ENCODE peak calls at places on chromosomes 13 and 19, in five cellular contexts. V, C, A, L and W are unnamed samples.
A peak's percentile ranks its signal among the peaks of the same experiment; 100 is the strongest.

GRCh38 chr19:10553943-10554381 is 10.3 kb downstream of the ATG4D start:
- DNase-seq in C (no peak), V (no peak), L (no peak), A (no peak), W (no peak)

GRCh38 chr19:12872255-12872654 is 9.0 kb downstream of the DNASE2 start:
- DNase-seq in L (no peak), C (no peak), A (no peak), V (no peak), W (no peak)

GRCh38 chr13:28001049-28001448 is 12.6 kb upstream of the URAD start:
- DNase-seq in V (no peak), C (no peak), L (no peak), A (no peak), W (no peak)

GRCh38 chr13:43242040-43242439 is 218.7 kb downstream of the DNAJC15 start:
- DNase-seq in A (no peak), V (no peak), L (no peak), C (no peak), W (no peak)

GRCh38 chr19:35868823-35869326 is 501 bp downstream of the APLP1 start:
- DNase-seq in C (no peak), L (no peak), A (no peak), V (no peak), W (no peak)

GRCh38 chr19:53552001-53552721 is 14.2 kb downstream of the ZNF331 start:
- DNase-seq in A (no peak), V (no peak), C (no peak), L (no peak), W (no peak)

GRCh38 chr13:73018336-73018735 is 40.5 kb upstream of the KLF5 start:
- DNase-seq in A (no peak), C (no peak), L (no peak), V (peak; percentile 35), W (no peak)

GRCh38 chr13:52399037-52399436 is 6.9 kb downstream of the THSD1 start:
- DNase-seq in A (no peak), C (no peak), L (no peak), V (no peak), W (no peak)

GRCh38 chr19:11549386-11549953 is 9.6 kb downstream of the ELOF1 start:
- DNase-seq in L (no peak), V (no peak), A (no peak), C (no peak), W (no peak)

GRCh38 chr13:74115138-74115537 is 19.1 kb downstream of the KLF12 start:
- DNase-seq in A (peak; percentile 41), C (no peak), L (no peak), V (no peak), W (no peak)

GRCh38 chr19:46049597-46049996 is 8.8 kb upstream of the IGFL4 start:
- DNase-seq in C (no peak), V (no peak), A (no peak), L (no peak), W (no peak)

GRCh38 chr19:49127674-49128544 is 8.6 kb downstream of the PPFIA3 start:
- DNase-seq in A (peak; percentile 98), L (peak; percentile 99), V (peak; percentile 99), C (peak; percentile 92), W (peak; percentile 99)

GRCh38 chr19:3784607-3785463 is 1.3 kb downstream of the MATK start:
- DNase-seq in A (no peak), V (no peak), C (no peak), L (peak; percentile 61), W (peak; percentile 20)

GRCh38 chr13:87128006-87128405 is 543.2 kb upstream of the SLITRK5 start:
- DNase-seq in C (no peak), A (peak; percentile 59), V (no peak), L (no peak), W (peak; percentile 68)

GRCh38 chr13:87777395-87777794 is 106.2 kb downstream of the SLITRK5 start:
- DNase-seq in L (no peak), C (no peak), V (peak; percentile 26), A (no peak), W (peak; percentile 23)

GRCh38 chr19:29546583-29547190 is 20.9 kb downstream of the VSTM2B start:
- DNase-seq in L (peak; percentile 61), A (no peak), V (no peak), C (no peak), W (no peak)

GRCh38 chr13:114088863-114089262 is 43.6 kb downstream of the RASA3 start:
- DNase-seq in V (no peak), C (no peak), L (peak; percentile 4), A (no peak), W (no peak)

GRCh38 chr13:75904012-75904411 is 267.9 kb downstream of the LMO7 start:
- DNase-seq in C (no peak), V (no peak), A (no peak), L (no peak), W (no peak)

GRCh38 chr13:51158923-51159322 is 47.8 kb upstream of the C13orf42 start:
- DNase-seq in A (peak; percentile 26), C (no peak), V (no peak), L (no peak), W (peak; percentile 11)

GRCh38 chr13:106561551-106562170 is 6.3 kb downstream of the ARGLU1 start:
- DNase-seq in C (no peak), A (peak; percentile 47), V (no peak), L (no peak), W (no peak)

GRCh38 chr13:94716016-94716415 is 3.7 kb upstream of the SOX21 start:
- DNase-seq in V (no peak), L (no peak), C (no peak), A (peak; percentile 19), W (no peak)

GRCh38 chr19:58007285-58007684 is 4.7 kb upstream of the ZNF606 start:
- DNase-seq in L (no peak), C (no peak), V (peak; percentile 42), A (no peak), W (no peak)

GRCh38 chr13:113050856-113051431 is 54.6 kb upstream of the F7 start:
- DNase-seq in V (no peak), A (no peak), C (no peak), L (peak; percentile 62), W (no peak)

GRCh38 chr19:55526216-55527196 is 10.4 kb downstream of the SBK2 start:
- DNase-seq in L (peak; percentile 82), V (peak; percentile 95), A (peak; percentile 85), C (no peak), W (peak; percentile 75)

GRCh38 chr13:36713842-36714241 is 40.0 kb downstream of the SERTM1 start:
- DNase-seq in C (no peak), L (no peak), V (no peak), A (no peak), W (no peak)

GRCh38 chr13:93535256-93535655 is 308.6 kb downstream of the GPC6 start:
- DNase-seq in V (peak; percentile 2), A (peak; percentile 41), C (no peak), L (no peak), W (peak; percentile 8)

GRCh38 chr19:57241181-57241580 is 749 bp downstream of the ZNF805 start:
- DNase-seq in L (no peak), A (peak; percentile 51), V (peak; percentile 9), C (no peak), W (peak; percentile 12)

GRCh38 chr13:21071015-21071414 is 9.6 kb upstream of the LATS2 start:
- DNase-seq in C (no peak), V (no peak), L (no peak), A (peak; percentile 32), W (peak; percentile 19)

GRCh38 chr13:98507060-98507797 is 69.7 kb downstream of the STK24 start:
- DNase-seq in A (peak; percentile 79), C (no peak), V (peak; percentile 32), L (peak; percentile 92), W (peak; percentile 78)

GRCh38 chr13:114021464-114022308 is 47.8 kb upstream of the C13orf46 start:
- DNase-seq in L (no peak), C (no peak), A (no peak), V (no peak), W (no peak)

GRCh38 chr19:45200614-45201013 is 22.0 kb downstream of the BLOC1S3 start:
- DNase-seq in V (peak; percentile 74), L (no peak), C (no peak), A (peak; percentile 75), W (peak; percentile 55)

GRCh38 chr19:42465827-42466280 is 23.1 kb upstream of the CXCL17 start:
- DNase-seq in C (no peak), V (no peak), L (no peak), A (no peak), W (no peak)
- TF ChIP-seq CTCF in C (no peak), V (no peak), L (no peak), A (no peak), W (no peak)

DNA sequence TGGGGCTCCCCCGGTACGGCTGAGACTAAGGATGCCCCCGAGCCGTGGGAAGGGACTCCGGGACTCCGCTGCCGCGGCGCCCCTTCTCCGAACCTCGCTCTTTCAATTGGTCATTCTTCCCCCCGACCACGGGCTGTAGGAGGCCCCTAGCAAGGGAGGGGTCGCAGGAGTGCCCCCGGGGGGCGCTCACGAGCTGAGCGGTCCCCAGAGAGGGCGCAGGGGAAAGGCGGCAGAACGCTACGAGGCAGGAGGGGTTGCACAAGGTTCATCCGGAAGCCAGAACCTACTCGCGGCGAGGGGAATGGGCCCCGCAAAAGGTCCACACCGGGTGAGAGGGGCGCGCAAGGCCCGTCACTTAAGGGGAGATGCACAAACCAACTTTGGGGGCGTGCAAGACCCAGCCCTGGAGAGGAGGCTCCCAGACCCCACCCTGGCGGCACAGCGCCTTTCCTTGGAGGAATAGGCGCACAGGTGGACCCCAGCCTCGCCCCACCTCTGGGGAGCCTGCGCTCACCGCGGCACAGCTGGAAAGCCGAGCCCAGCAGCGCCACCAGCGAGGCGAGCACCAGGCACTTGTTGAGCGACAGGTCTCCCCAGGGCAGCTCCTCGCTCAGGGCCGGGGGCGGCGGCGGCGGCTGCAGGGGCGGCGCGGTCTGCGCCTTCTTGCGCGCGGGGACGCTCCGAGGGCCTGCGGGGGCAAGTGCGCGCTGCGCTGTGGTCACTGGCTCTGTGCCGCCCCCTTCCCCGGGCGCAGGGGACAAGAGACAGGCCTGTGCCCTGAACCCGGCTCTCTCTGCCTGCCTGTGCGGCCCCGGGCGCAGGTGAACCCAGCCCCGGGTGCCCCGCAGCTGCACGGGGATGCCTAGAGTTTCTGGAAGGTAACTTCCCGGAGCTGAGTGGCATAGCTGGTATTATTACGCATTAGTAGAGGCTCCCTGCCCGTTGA is 2.8 kb downstream of the JSRP1 start:
- DNase-seq in L (peak; percentile 74), V (no peak), A (no peak), C (no peak), W (no peak)
- TF ChIP-seq CTCF in L (no peak), V (no peak), A (no peak), C (no peak), W (no peak)

DNA sequence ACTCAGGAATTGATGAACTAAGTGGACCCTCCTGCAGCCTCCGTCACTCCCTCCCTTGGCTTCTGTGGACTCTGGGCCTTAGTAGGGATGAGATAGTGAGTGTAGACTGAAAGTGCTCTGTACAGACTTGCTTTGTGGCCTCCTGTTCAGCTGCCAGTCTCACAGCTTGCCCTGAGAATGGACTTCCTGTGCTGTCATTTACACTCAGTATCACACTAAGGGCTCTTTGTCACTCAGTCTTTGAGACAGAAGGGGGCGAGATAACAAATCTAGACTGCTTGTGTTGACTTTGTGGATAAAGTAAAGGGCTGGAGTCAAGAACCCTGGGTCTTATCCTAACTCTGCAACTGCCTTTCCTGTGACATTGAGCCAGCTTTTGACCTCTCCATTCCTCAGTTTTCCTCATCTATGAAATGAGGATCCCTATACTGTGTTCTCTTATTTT is 21.0 kb upstream of the SPRY2 start:
- DNase-seq in A (no peak), L (no peak), C (no peak), V (peak; percentile 17), W (no peak)
- TF ChIP-seq CTCF in A (no peak), L (no peak), C (no peak), V (no peak), W (no peak)

DNA sequence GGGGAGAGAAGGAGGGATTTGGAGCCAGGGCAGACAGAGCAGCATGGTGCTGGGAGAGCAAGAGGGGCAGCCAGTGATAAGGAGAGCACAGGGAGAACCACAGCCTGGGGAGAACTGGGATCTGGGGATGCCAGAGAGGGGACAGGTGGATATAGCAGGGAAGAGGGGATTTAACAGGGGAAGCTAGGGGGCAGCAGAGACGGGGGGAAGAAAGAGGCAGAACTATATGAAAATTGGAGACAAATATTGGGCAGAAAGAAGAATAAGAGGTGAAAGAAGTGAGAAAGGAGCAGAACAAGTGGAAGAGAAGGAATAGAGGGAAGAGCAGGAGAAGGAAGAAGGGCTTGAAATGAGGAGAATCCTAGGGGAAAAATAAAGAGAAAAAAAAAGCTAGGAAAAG is 6.5 kb upstream of the ZNF528 start:
- DNase-seq in A (no peak), L (no peak), C (no peak), V (no peak), W (no peak)
- TF ChIP-seq CTCF in A (no peak), L (no peak), C (no peak), V (no peak), W (no peak)